ENCODE peak calls at places on chromosomes 12 and 14, in five cellular contexts. One of them, this sample, is unnamed.

GRCh38 chr12:99960312-99960711 is 24.4 kb downstream of the ANKS1B start:
- DNase-seq in H1: no peak
- DNase-seq in IMR-90: no peak
- DNase-seq in K562: no peak
- DNase-seq in HepG2: no peak
- DNase-seq in this sample: no peak

GRCh38 chr12:70948976-70949336 is 28.4 kb upstream of the PTPRR start:
- DNase-seq in IMR-90: no peak
- DNase-seq in H1: no peak
- DNase-seq in K562: no peak
- DNase-seq in HepG2: no peak
- DNase-seq in this sample: no peak

GRCh38 chr12:82527165-82527780 is 159.4 kb upstream of the TMTC2 start:
- DNase-seq in IMR-90: peak; percentile 64
- DNase-seq in H1: no peak
- DNase-seq in HepG2: peak; percentile 46
- DNase-seq in K562: peak; percentile 17
- DNase-seq in this sample: peak; percentile 28

GRCh38 chr14:103021817-103022668 is 35.3 kb downstream of the CDC42BPB start:
- DNase-seq in H1: no peak
- DNase-seq in IMR-90: peak; percentile 48
- DNase-seq in HepG2: no peak
- DNase-seq in K562: no peak
- DNase-seq in this sample: no peak

GRCh38 chr12:54300732-54301427 is at the start of gene NFE2:
- DNase-seq in H1: peak; percentile 75
- DNase-seq in IMR-90: peak; percentile 77
- DNase-seq in HepG2: peak; percentile 58
- DNase-seq in K562: peak; percentile 77
- DNase-seq in this sample: peak; percentile 63

GRCh38 chr14:64812412-64812811 is 67.3 kb downstream of the SPTB start:
- DNase-seq in K562: no peak
- DNase-seq in HepG2: no peak
- DNase-seq in H1: no peak
- DNase-seq in IMR-90: no peak
- DNase-seq in this sample: no peak

GRCh38 chr14:93715279-93715927 is 72.9 kb downstream of the PRIMA1 start:
- DNase-seq in H1: no peak
- DNase-seq in IMR-90: no peak
- DNase-seq in K562: no peak
- DNase-seq in HepG2: no peak
- DNase-seq in this sample: no peak

GRCh38 chr12:57131896-57132744 is 3.8 kb downstream of the LRP1 start:
- DNase-seq in IMR-90: no peak
- DNase-seq in K562: no peak
- DNase-seq in H1: no peak
- DNase-seq in HepG2: no peak
- DNase-seq in this sample: no peak

GRCh38 chr12:131087302-131087818 is 133.7 kb downstream of the ADGRD1 start:
- DNase-seq in HepG2: no peak
- DNase-seq in K562: no peak
- DNase-seq in IMR-90: no peak
- DNase-seq in H1: no peak
- DNase-seq in this sample: no peak

GRCh38 chr14:68397827-68398226 is 395.0 kb downstream of the ZFP36L1 start:
- DNase-seq in H1: no peak
- DNase-seq in HepG2: no peak
- DNase-seq in K562: no peak
- DNase-seq in IMR-90: peak; percentile 74
- DNase-seq in this sample: no peak

DNA sequence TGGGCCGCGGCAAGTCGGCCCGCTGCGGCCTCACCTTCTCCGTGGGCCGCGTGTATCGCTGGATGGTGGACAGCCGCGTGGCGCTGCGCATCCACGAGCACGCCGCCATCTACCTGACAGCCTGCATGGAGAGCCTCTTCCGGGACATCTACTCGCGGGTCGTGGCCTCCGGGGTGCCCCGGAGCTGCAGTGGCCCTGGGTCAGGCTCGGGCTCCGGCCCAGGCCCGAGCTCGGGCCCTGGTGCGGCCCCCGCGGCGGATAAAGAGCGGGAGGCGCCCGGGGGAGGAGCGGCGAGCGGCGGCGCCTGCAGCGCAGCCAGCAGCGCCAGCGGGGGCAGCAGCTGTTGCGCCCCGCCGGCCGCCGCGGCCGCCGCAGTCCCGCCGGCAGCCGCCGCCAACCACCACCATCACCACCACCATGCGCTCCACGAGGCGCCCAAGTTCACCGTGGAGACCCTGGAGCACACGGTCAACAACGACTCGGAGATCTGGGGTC is 226.2 kb upstream of the CRY1 start:
- DNase-seq in K562: no peak
- DNase-seq in HepG2: no peak
- DNase-seq in H1: no peak
- DNase-seq in IMR-90: no peak
- DNase-seq in this sample: no peak
- TF ChIP-seq RAD21 in K562: no peak
- TF ChIP-seq RAD21 in HepG2: no peak
- TF ChIP-seq RAD21 in H1: no peak
- TF ChIP-seq RAD21 in IMR-90: no peak
- TF ChIP-seq RAD21 in this sample: no peak

DNA sequence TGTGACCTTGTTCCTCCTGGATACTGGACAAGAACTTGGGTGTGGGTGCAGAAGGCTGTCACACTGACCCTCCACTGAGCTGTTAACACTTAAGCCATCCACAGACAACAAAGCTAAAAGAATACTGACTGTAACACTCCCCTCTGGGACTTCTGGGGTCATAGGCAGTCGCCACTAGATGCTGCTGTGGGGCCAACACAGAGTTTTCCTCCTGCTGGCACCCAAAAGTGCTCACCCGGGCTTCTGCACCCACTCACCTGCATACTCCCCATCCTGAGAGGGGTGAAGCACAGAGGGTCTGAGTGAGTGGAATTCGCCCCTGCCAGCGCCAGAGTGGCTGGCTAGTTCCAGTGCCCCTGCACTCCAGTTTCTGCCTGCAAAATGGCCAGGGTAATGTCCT is 422.4 kb upstream of the LMO3 start:
- DNase-seq in H1: no peak
- DNase-seq in K562: no peak
- DNase-seq in IMR-90: no peak
- DNase-seq in HepG2: no peak
- DNase-seq in this sample: peak; percentile 29
- TF ChIP-seq MAFK in H1: no peak
- TF ChIP-seq MAFK in K562: no peak
- TF ChIP-seq MAFK in IMR-90: no peak
- TF ChIP-seq MAFK in HepG2: no peak
- TF ChIP-seq MAFK in this sample: no peak

DNA sequence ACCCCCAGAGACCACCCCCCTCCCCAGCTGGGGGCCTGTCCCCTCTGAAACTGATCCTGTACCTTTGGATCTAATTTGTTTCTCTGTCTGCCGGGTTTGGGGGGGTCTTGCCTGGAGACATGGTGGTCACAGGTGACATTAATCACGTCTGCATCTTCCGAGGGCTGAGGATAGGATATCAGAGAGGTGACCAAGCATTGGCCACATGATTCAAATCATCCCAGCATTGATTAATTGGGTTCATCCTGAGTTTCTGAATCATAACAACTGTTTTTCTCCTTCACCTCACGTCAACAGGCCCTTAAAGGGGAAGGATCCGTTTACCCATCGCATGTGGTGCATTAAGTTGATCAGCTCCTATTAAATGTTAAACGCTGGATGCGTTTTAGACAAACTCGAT is 63.2 kb upstream of the TBX3 start:
- DNase-seq in H1: no peak
- DNase-seq in IMR-90: peak; percentile 70
- DNase-seq in K562: no peak
- DNase-seq in HepG2: no peak
- DNase-seq in this sample: no peak
- TF ChIP-seq RAD21 in H1: no peak
- TF ChIP-seq RAD21 in IMR-90: no peak
- TF ChIP-seq RAD21 in K562: no peak
- TF ChIP-seq RAD21 in HepG2: no peak
- TF ChIP-seq RAD21 in this sample: no peak

DNA sequence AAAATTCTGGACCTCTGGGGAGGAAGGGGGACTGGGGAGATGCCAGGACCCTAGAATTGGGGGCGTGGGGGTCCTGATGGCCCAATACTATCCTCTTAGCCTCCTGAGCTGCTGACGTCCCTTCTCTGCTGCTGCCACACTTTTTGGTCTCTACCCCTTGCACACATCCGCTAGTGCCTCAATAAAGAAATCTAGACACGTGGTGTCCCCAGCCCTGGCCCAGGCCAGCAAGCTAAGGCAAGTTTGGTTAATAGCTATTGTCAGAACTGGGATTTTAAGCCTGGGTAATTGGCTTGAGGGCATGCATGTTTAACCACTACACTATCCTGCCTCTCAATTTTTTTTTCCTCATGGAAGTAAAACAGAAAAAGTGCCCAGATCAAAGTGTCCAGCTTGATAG is 962 bp downstream of the OAS2 start:
- DNase-seq in IMR-90: no peak
- DNase-seq in K562: no peak
- DNase-seq in HepG2: no peak
- DNase-seq in H1: no peak
- DNase-seq in this sample: no peak
- TF ChIP-seq MAFK in IMR-90: no peak
- TF ChIP-seq MAFK in K562: no peak
- TF ChIP-seq MAFK in HepG2: no peak
- TF ChIP-seq MAFK in H1: no peak
- TF ChIP-seq MAFK in this sample: no peak